ENCODE peak calls at places on chromosome 14, in seven cellular contexts. E is HCT116, L is SK-N-SH, Z is K562, H is HepG2, X is GM12878, I is NT2/D1. C is an unnamed sample.

GRCh38 chr14:105343194-105343593 is 28.6 kb downstream of the PACS2 start:
- DNase-seq in L (peak), X (no peak), H (peak), E (no peak), I (no peak), Z (no peak), C (no peak)

GRCh38 chr14:75911883-75912282 is 69.9 kb downstream of the TGFB3 start:
- DNase-seq in I (peak), Z (no peak), H (no peak), E (no peak), L (no peak), X (no peak), C (peak)

GRCh38 chr14:75334191-75335051 is 55.8 kb downstream of the FOS start:
- DNase-seq in L (no peak), Z (no peak), H (no peak), I (no peak), E (no peak), X (peak), C (no peak)

GRCh38 chr14:35301334-35302210 is 9.4 kb downstream of the PSMA6 start:
- DNase-seq in I (no peak), H (no peak), Z (no peak), X (no peak), E (no peak), L (no peak), C (no peak)

GRCh38 chr14:100955201-100955600 is 51.7 kb upstream of the RTL1 start:
- DNase-seq in Z (no peak), I (no peak), L (no peak), X (no peak), H (no peak), E (no peak), C (no peak)

GRCh38 chr14:88166616-88167015 is 156.5 kb downstream of the KCNK10 start:
- DNase-seq in L (no peak), H (no peak), X (no peak), E (no peak), I (no peak), Z (no peak), C (no peak)

GRCh38 chr14:102849522-102850379 is 72.5 kb downstream of the TRAF3 start:
- DNase-seq in H (no peak), E (no peak), I (no peak), X (no peak), L (peak), Z (peak), C (no peak)

GRCh38 chr14:103868242-103868897 is 21.0 kb upstream of the PPP1R13B start:
- DNase-seq in L (peak), I (no peak), Z (no peak), H (no peak), X (no peak), E (no peak), C (no peak)

GRCh38 chr14:96797943-96798349 is 764 bp downstream of the VRK1 start:
- DNase-seq in I (no peak), E (no peak), Z (peak), H (peak), L (peak), X (no peak), C (no peak)

GRCh38 chr14:76201162-76201561 is 49.4 kb downstream of the GPATCH2L start:
- DNase-seq in L (no peak), E (no peak), I (no peak), Z (no peak), H (no peak), X (no peak), C (no peak)

GRCh38 chr14:34872822-34873590 is 2.2 kb downstream of the BAZ1A start:
- DNase-seq in Z (no peak), E (no peak), I (no peak), X (no peak), L (no peak), H (peak), C (no peak)

GRCh38 chr14:87005336-87005735 is 987.6 kb downstream of the GALC start:
- DNase-seq in X (no peak), H (no peak), I (no peak), Z (no peak), E (no peak), L (no peak), C (no peak)

GRCh38 chr14:75310295-75311059 is 31.8 kb downstream of the FOS start:
- DNase-seq in H (no peak), X (no peak), L (peak), I (peak), Z (no peak), E (no peak), C (peak)

GRCh38 chr14:89792489-89793366 is 161.8 kb downstream of the EFCAB11 start:
- DNase-seq in X (no peak), Z (no peak), L (no peak), H (no peak), I (no peak), E (no peak), C (no peak)

GRCh38 chr14:89797148-89797547 is 157.4 kb downstream of the EFCAB11 start:
- DNase-seq in L (no peak), H (no peak), Z (no peak), I (no peak), E (no peak), X (no peak), C (no peak)

GRCh38 chr14:89793367-89793716 is 161.2 kb downstream of the EFCAB11 start:
- DNase-seq in X (no peak), Z (no peak), E (no peak), H (no peak), I (no peak), L (no peak), C (no peak)

GRCh38 chr14:89794096-89794495 is 160.4 kb downstream of the EFCAB11 start:
- DNase-seq in E (no peak), X (no peak), L (no peak), H (no peak), I (no peak), Z (no peak), C (no peak)
- TF ChIP-seq YY1 in E (no peak), X (no peak), L (no peak), H (no peak), I (no peak), Z (no peak), C (no peak)

DNA sequence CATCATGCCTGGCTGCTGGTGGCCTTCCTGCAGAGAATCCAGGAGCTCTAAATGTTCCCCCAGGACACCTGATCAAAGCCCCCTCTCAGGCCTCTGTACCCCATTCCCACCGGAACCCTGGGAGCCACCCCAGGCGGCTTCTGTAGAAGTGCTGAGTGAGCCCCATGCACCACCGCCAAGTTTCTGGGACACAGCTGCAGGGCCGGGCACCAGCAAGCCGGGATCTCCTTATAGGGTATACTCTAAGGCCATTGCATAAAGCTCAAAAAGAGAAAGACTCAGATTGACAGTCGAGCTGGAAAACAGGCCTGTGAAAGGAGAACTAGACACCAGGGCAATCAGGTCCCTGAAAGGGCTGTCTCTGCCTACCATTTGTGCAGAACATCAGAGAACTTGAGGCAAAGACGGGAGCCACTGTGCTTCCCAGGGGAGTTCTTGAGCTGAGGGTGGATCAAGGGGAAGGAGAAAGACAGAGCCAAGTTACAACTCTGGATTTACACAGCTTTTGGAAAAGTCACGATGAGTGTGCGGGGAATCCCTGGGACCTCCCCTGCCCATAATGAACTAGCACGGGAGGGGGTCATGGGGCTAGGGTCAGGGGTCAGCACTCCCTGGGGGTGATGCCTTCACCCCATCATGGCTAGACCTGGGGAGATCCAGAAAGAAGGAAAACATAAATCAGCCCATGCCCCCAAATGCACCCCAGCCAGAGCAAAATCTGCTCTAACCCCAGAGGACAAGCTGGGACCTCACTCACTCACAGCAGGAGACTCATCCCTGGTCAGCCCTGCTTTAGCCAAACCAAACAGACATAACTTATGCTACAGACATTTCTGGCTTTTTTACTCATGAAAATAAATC is 51.1 kb downstream of the ITPK1 start:
- DNase-seq in E (no peak), L (no peak), X (no peak), H (no peak), I (no peak), Z (no peak), C (no peak)
- TF ChIP-seq YY1 in E (no peak), L (no peak), X (no peak), H (no peak), I (no peak), Z (no peak), C (no peak)

GRCh38 chr14:26531894-26532293 is 65.9 kb downstream of the NOVA1 start:
- DNase-seq in H (peak), X (no peak), Z (no peak), I (no peak), E (no peak), L (no peak), C (no peak)
- TF ChIP-seq YY1 in H (no peak), X (no peak), Z (no peak), I (no peak), E (no peak), L (no peak), C (no peak)

DNA sequence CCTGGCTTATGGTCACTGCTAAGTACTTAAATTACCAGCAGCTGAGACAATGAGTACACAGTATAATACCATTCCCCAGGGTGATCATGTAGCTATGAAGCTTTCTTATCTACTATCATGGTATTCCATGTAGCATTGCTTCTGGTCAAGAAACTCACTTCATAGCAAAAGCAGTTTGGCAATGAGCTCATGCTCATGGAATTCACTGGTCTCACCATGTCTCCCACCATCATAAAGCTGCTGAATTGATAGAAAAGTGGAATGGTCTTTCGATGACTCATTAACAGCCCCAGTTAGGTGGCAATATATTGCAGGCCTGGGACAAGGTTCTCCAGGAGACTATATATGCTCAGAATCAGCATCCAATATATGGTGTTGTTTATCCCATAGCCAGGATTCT is 553.7 kb downstream of the FOXG1 start:
- DNase-seq in X (no peak), H (no peak), E (no peak), L (no peak), I (no peak), Z (no peak), C (peak)
- TF ChIP-seq YY1 in X (no peak), H (no peak), E (no peak), L (no peak), I (no peak), Z (no peak), C (no peak)

GRCh38 chr14:69539631-69540410 is 34.9 kb downstream of the CCDC177 start:
- DNase-seq in I (no peak), X (no peak), H (no peak), L (no peak), E (no peak), Z (no peak), C (no peak)
- TF ChIP-seq YY1 in I (no peak), X (no peak), H (no peak), L (no peak), E (no peak), Z (no peak), C (no peak)

GRCh38 chr14:49991491-49991890 is 98.6 kb downstream of the ARF6 start:
- DNase-seq in I (no peak), L (no peak), H (no peak), X (no peak), Z (no peak), E (no peak), C (no peak)
- TF ChIP-seq YY1 in I (no peak), L (no peak), H (no peak), X (peak), Z (peak), E (no peak), C (no peak)

C was measured in H1.